ENCODE peak calls at places on chromosomes 16 and 17, in eight cellular contexts. K, T, B, G, W, A, H and D are unnamed samples.

GRCh38 chr16:10070591-10070990 is 111.6 kb downstream of the GRIN2A start:
- DNase-seq in A (no peak), B (no peak), G (no peak), W (no peak), T (no peak), K (no peak), H (no peak), D (peak)

GRCh38 chr16:65600629-65601028 is 478.8 kb upstream of the CDH11 start:
- DNase-seq in T (no peak), W (no peak), K (no peak), G (no peak), B (no peak), A (no peak), H (no peak), D (no peak)

GRCh38 chr17:58756246-58757161 is 850 bp downstream of the PPM1E start:
- DNase-seq in G (no peak), H (peak), A (no peak), K (peak), W (no peak), B (no peak), T (peak), D (peak)

GRCh38 chr17:14725729-14726128 is 424.8 kb downstream of the HS3ST3B1 start:
- DNase-seq in H (no peak), W (no peak), T (no peak), G (no peak), A (no peak), B (no peak), K (no peak), D (no peak)

GRCh38 chr17:17080781-17081180 is 38.5 kb downstream of the MPRIP start:
- DNase-seq in A (no peak), B (no peak), G (peak), H (peak), K (no peak), W (no peak), T (no peak), D (no peak)

GRCh38 chr17:70225272-70225671 is 55.9 kb downstream of the KCNJ2 start:
- DNase-seq in T (no peak), G (no peak), H (no peak), B (no peak), W (no peak), K (no peak), A (no peak), D (no peak)

GRCh38 chr17:72030067-72030899 is 90.5 kb upstream of the SOX9 start:
- DNase-seq in T (peak), K (peak), W (peak), A (peak), B (peak), G (no peak), H (peak), D (peak)

GRCh38 chr16:58421529-58421928 is 29.3 kb downstream of the GINS3 start:
- DNase-seq in K (no peak), H (no peak), A (peak), T (no peak), W (peak), G (no peak), B (no peak), D (peak)

GRCh38 chr17:31595076-31595475 is 203.6 kb downstream of the RAB11FIP4 start:
- DNase-seq in H (no peak), G (peak), T (no peak), B (no peak), W (no peak), K (no peak), A (no peak), D (no peak)

GRCh38 chr17:77049440-77049839 is 91.3 kb upstream of the SEC14L1 start:
- DNase-seq in H (no peak), G (no peak), W (no peak), K (no peak), B (no peak), A (no peak), T (no peak), D (peak)

GRCh38 chr17:44589316-44590071 is 32.2 kb downstream of the FZD2 start:
- DNase-seq in G (no peak), A (no peak), W (peak), K (no peak), H (no peak), B (no peak), T (no peak), D (no peak)

GRCh38 chr17:5000237-5000639 is 2.5 kb downstream of the KIF1C start:
- DNase-seq in K (peak), W (peak), B (no peak), G (no peak), T (no peak), H (no peak), A (peak), D (no peak)

GRCh38 chr17:61251939-61252865 is 147.4 kb upstream of the TBX2 start:
- DNase-seq in G (peak), W (peak), B (no peak), H (no peak), A (peak), T (no peak), K (peak), D (no peak)